ENCODE peak calls at places on chromosomes 6 and 20, in five cellular contexts. U is lower lobe of right lung, V is neural progenitor cell, X is Peyer's patch, S is mesothelial cell of epicardium. Q is an unnamed sample.
A peak's percentile ranks its signal among the peaks of the same experiment; 100 is the strongest.

GRCh38 chr6:138142806-138143205 is 18.9 kb upstream of the ARFGEF3 start:
- DNase-seq in V (no peak), X (no peak), S (no peak), U (no peak), Q (no peak)

GRCh38 chr6:169233181-169233580 is 20.5 kb downstream of the THBS2 start:
- DNase-seq in U (no peak), S (no peak), X (no peak), V (no peak), Q (no peak)

GRCh38 chr6:11198663-11199603 is 33.5 kb downstream of the NEDD9 start:
- DNase-seq in V (no peak), X (no peak), S (no peak), U (no peak), Q (no peak)

GRCh38 chr6:169487579-169488205 is 214.1 kb downstream of the WDR27 start:
- DNase-seq in V (no peak), U (no peak), X (no peak), S (no peak), Q (no peak)

GRCh38 chr20:36728986-36729385 is 16.9 kb downstream of the NDRG3 start:
- DNase-seq in X (no peak), V (peak; percentile 40), S (no peak), U (no peak), Q (no peak)

GRCh38 chr20:59145926-59146800 is 17.5 kb upstream of the ZNF831 start:
- DNase-seq in V (no peak), S (no peak), X (peak; percentile 77), U (no peak), Q (no peak)

GRCh38 chr20:62683136-62683535 is 25.5 kb upstream of the NTSR1 start:
- DNase-seq in U (no peak), S (no peak), V (no peak), X (no peak), Q (no peak)

GRCh38 chr20:46791722-46792416 is 82.4 kb downstream of the SLC2A10 start:
- DNase-seq in X (no peak), U (no peak), S (no peak), V (no peak), Q (no peak)

GRCh38 chr6:168828800-168829199 is 387.8 kb downstream of the SMOC2 start:
- DNase-seq in S (no peak), V (no peak), X (no peak), U (no peak), Q (peak; percentile 11)

DNA sequence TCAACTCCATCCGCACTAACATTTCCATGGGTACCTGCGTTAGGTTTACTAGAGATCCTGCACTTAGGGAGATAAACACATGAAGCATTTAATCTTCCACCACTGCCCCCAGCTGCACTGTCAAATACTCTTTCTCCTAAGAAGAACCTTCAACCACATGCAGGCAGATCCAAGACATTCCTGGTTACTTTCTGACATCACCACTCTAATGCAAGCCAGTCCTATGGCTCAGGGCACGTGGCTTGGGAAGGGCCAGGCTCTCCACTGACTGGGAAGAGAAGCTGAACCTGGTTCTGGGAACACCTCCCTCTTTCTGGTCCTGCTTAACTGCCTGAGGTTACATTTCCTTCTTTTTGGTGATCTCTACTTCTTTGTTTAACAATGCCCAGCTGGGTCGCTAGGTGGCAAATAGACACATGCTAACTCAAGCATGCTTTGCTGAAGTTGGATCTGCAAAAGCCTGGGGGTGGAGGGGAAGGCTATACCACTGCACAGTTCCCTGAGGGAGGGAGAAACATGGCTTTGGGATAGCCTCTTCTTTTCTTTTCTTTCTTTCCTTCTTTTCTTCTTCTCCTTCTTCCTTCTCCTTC is 249.8 kb downstream of the GMDS start:
- DNase-seq in S (no peak), V (no peak), U (no peak), X (no peak), Q (peak; percentile 35)
- TF ChIP-seq CTCF in S (no peak), V (no peak), U (no peak), X (no peak), Q (no peak)

GRCh38 chr6:100657678-100658330 is 193.1 kb upstream of the SIM1 start:
- DNase-seq in S (no peak), U (no peak), X (no peak), V (no peak), Q (peak; percentile 8)
- TF ChIP-seq CTCF in S (peak; percentile 58), U (peak; percentile 17), X (peak; percentile 35), V (peak; percentile 44), Q (peak; percentile 15)

GRCh38 chr6:32622545-32623401 is 14.4 kb upstream of the HLA-DQA1 start:
- DNase-seq in U (peak; percentile 37), S (no peak), X (no peak), V (peak; percentile 87), Q (no peak)
- TF ChIP-seq CTCF in U (peak; percentile 20), S (no peak), X (no peak), V (peak; percentile 81), Q (peak; percentile 10)

GRCh38 chr6:7721654-7722053 is 4.2 kb upstream of the BMP6 start:
- DNase-seq in V (no peak), X (no peak), U (no peak), S (no peak), Q (peak; percentile 6)
- TF ChIP-seq CTCF in V (no peak), X (peak; percentile 23), U (peak; percentile 30), S (peak; percentile 50), Q (peak; percentile 24)

GRCh38 chr20:19073584-19074198 is 138.8 kb upstream of the SLC24A3 start:
- DNase-seq in S (no peak), U (no peak), X (no peak), V (peak; percentile 75), Q (no peak)
- TF ChIP-seq CTCF in S (no peak), U (peak; percentile 13), X (peak; percentile 9), V (peak; percentile 73), Q (no peak)

GRCh38 chr6:125748534-125749111 is 809 bp upstream of the HEY2 start:
- DNase-seq in V (peak; percentile 29), U (no peak), S (no peak), X (no peak), Q (no peak)
- TF ChIP-seq CTCF in V (peak; percentile 14), U (no peak), S (no peak), X (no peak), Q (peak; percentile 12)

GRCh38 chr20:51712501-51713212 is 55.5 kb downstream of the ATP9A start:
- DNase-seq in U (no peak), V (peak; percentile 67), S (no peak), X (peak; percentile 43), Q (peak; percentile 27)
- TF ChIP-seq CTCF in U (no peak), V (peak; percentile 73), S (peak; percentile 17), X (no peak), Q (peak; percentile 78)

Q was measured in astrocyte of the cerebellum.